ENCODE peak calls at places on chromosome 3, in five cellular contexts. One of them, this sample, is unnamed.

GRCh38 chr3:191330309-191330712 is at the start of gene UTS2B:
- DNase-seq in brain microvascular endothelial cell: peak
- DNase-seq in cardiac fibroblast: peak
- DNase-seq in neural progenitor cell: peak
- DNase-seq in GM06990: peak
- DNase-seq in this sample: peak

GRCh38 chr3:171372694-171373093 is 87.5 kb downstream of the TNIK start:
- DNase-seq in brain microvascular endothelial cell: no peak
- DNase-seq in cardiac fibroblast: no peak
- DNase-seq in neural progenitor cell: no peak
- DNase-seq in GM06990: no peak
- DNase-seq in this sample: no peak

GRCh38 chr3:184337315-184337714 is at the start of gene FAM131A:
- DNase-seq in brain microvascular endothelial cell: no peak
- DNase-seq in cardiac fibroblast: peak
- DNase-seq in neural progenitor cell: no peak
- DNase-seq in GM06990: no peak
- DNase-seq in this sample: no peak

GRCh38 chr3:84783281-84783680 is 175.5 kb upstream of the CADM2 start:
- DNase-seq in brain microvascular endothelial cell: no peak
- DNase-seq in cardiac fibroblast: no peak
- DNase-seq in neural progenitor cell: no peak
- DNase-seq in GM06990: no peak
- DNase-seq in this sample: no peak

GRCh38 chr3:36416660-36417059 is 36.4 kb downstream of the STAC start:
- DNase-seq in brain microvascular endothelial cell: no peak
- DNase-seq in cardiac fibroblast: no peak
- DNase-seq in neural progenitor cell: no peak
- DNase-seq in GM06990: no peak
- DNase-seq in this sample: no peak

GRCh38 chr3:13213490-13213889 is 140.3 kb upstream of the IQSEC1 start:
- DNase-seq in brain microvascular endothelial cell: no peak
- DNase-seq in cardiac fibroblast: no peak
- DNase-seq in neural progenitor cell: no peak
- DNase-seq in GM06990: no peak
- DNase-seq in this sample: no peak

GRCh38 chr3:123096126-123096525 is 29.3 kb downstream of the PDIA5 start:
- DNase-seq in brain microvascular endothelial cell: no peak
- DNase-seq in cardiac fibroblast: no peak
- DNase-seq in neural progenitor cell: no peak
- DNase-seq in GM06990: no peak
- DNase-seq in this sample: no peak

GRCh38 chr3:127964053-127964452 is 49.0 kb downstream of the KBTBD12 start:
- DNase-seq in brain microvascular endothelial cell: no peak
- DNase-seq in cardiac fibroblast: peak
- DNase-seq in neural progenitor cell: no peak
- DNase-seq in GM06990: no peak
- DNase-seq in this sample: no peak

GRCh38 chr3:5095879-5096278 is 26.2 kb upstream of the ARL8B start:
- DNase-seq in brain microvascular endothelial cell: peak
- DNase-seq in cardiac fibroblast: peak
- DNase-seq in neural progenitor cell: peak
- DNase-seq in GM06990: no peak
- DNase-seq in this sample: no peak

GRCh38 chr3:42653303-42653559 is 266 bp upstream of the ZBTB47 start:
- DNase-seq in brain microvascular endothelial cell: no peak
- DNase-seq in cardiac fibroblast: no peak
- DNase-seq in neural progenitor cell: no peak
- DNase-seq in GM06990: no peak
- DNase-seq in this sample: no peak

GRCh38 chr3:182959474-182960350 is 20.6 kb downstream of the DCUN1D1 start:
- DNase-seq in brain microvascular endothelial cell: no peak
- DNase-seq in cardiac fibroblast: no peak
- DNase-seq in neural progenitor cell: peak
- DNase-seq in GM06990: no peak
- DNase-seq in this sample: no peak

GRCh38 chr3:188153498-188153948 is 434 bp upstream of the LPP start:
- DNase-seq in brain microvascular endothelial cell: peak
- DNase-seq in cardiac fibroblast: peak
- DNase-seq in neural progenitor cell: peak
- DNase-seq in GM06990: no peak
- DNase-seq in this sample: peak

GRCh38 chr3:111392911-111393351 is 149.1 kb upstream of the CD96 start:
- DNase-seq in brain microvascular endothelial cell: no peak
- DNase-seq in cardiac fibroblast: no peak
- DNase-seq in neural progenitor cell: no peak
- DNase-seq in GM06990: no peak
- DNase-seq in this sample: no peak

GRCh38 chr3:21310891-21311290 is 440.1 kb downstream of the ZNF385D start:
- DNase-seq in brain microvascular endothelial cell: no peak
- DNase-seq in cardiac fibroblast: no peak
- DNase-seq in neural progenitor cell: no peak
- DNase-seq in GM06990: no peak
- DNase-seq in this sample: no peak

GRCh38 chr3:179324270-179324754 is 1.5 kb downstream of the ZNF639 start:
- DNase-seq in brain microvascular endothelial cell: peak
- DNase-seq in cardiac fibroblast: peak
- DNase-seq in neural progenitor cell: peak
- DNase-seq in GM06990: no peak
- DNase-seq in this sample: no peak

GRCh38 chr3:49180116-49180515 is 8.7 kb downstream of the KLHDC8B start:
- DNase-seq in brain microvascular endothelial cell: no peak
- DNase-seq in cardiac fibroblast: no peak
- DNase-seq in neural progenitor cell: no peak
- DNase-seq in GM06990: no peak
- DNase-seq in this sample: no peak

GRCh38 chr3:124986153-124987143 is 51.9 kb upstream of the MUC13 start:
- DNase-seq in brain microvascular endothelial cell: peak
- DNase-seq in cardiac fibroblast: peak
- DNase-seq in neural progenitor cell: peak
- DNase-seq in GM06990: no peak
- DNase-seq in this sample: peak

GRCh38 chr3:120642368-120642948 is 39.6 kb downstream of the HGD start:
- DNase-seq in brain microvascular endothelial cell: peak
- DNase-seq in cardiac fibroblast: peak
- DNase-seq in neural progenitor cell: no peak
- DNase-seq in GM06990: no peak
- DNase-seq in this sample: peak

GRCh38 chr3:109784852-109785631 is 447.7 kb upstream of the DPPA4 start:
- DNase-seq in brain microvascular endothelial cell: no peak
- DNase-seq in cardiac fibroblast: no peak
- DNase-seq in neural progenitor cell: no peak
- DNase-seq in GM06990: no peak
- DNase-seq in this sample: no peak

GRCh38 chr3:161371441-161372320 is at the start of gene SPTSSB:
- DNase-seq in brain microvascular endothelial cell: peak
- DNase-seq in cardiac fibroblast: peak
- DNase-seq in neural progenitor cell: peak
- DNase-seq in GM06990: peak
- DNase-seq in this sample: no peak

GRCh38 chr3:165874663-165875489 is 37.7 kb upstream of the BCHE start:
- DNase-seq in brain microvascular endothelial cell: no peak
- DNase-seq in cardiac fibroblast: no peak
- DNase-seq in neural progenitor cell: no peak
- DNase-seq in GM06990: no peak
- DNase-seq in this sample: no peak

GRCh38 chr3:174465177-174465576 is 394.0 kb upstream of the NAALADL2 start:
- DNase-seq in brain microvascular endothelial cell: no peak
- DNase-seq in cardiac fibroblast: no peak
- DNase-seq in neural progenitor cell: no peak
- DNase-seq in GM06990: no peak
- DNase-seq in this sample: no peak

GRCh38 chr3:27353221-27353620 is 16.0 kb downstream of the NEK10 start:
- DNase-seq in brain microvascular endothelial cell: no peak
- DNase-seq in cardiac fibroblast: peak
- DNase-seq in neural progenitor cell: no peak
- DNase-seq in GM06990: no peak
- DNase-seq in this sample: no peak

GRCh38 chr3:81307221-81307620 is 454.2 kb downstream of the GBE1 start:
- DNase-seq in brain microvascular endothelial cell: no peak
- DNase-seq in cardiac fibroblast: no peak
- DNase-seq in neural progenitor cell: no peak
- DNase-seq in GM06990: no peak
- DNase-seq in this sample: no peak

GRCh38 chr3:171508676-171509075 is 48.5 kb upstream of the TNIK start:
- DNase-seq in brain microvascular endothelial cell: no peak
- DNase-seq in cardiac fibroblast: no peak
- DNase-seq in neural progenitor cell: no peak
- DNase-seq in GM06990: no peak
- DNase-seq in this sample: no peak

GRCh38 chr3:195129644-195130492 is 141.1 kb downstream of the XXYLT1 start:
- DNase-seq in brain microvascular endothelial cell: peak
- DNase-seq in cardiac fibroblast: peak
- DNase-seq in neural progenitor cell: no peak
- DNase-seq in GM06990: peak
- DNase-seq in this sample: no peak

GRCh38 chr3:145696011-145696410 is 465.0 kb downstream of the PLOD2 start:
- DNase-seq in brain microvascular endothelial cell: no peak
- DNase-seq in cardiac fibroblast: peak
- DNase-seq in neural progenitor cell: no peak
- DNase-seq in GM06990: no peak
- DNase-seq in this sample: no peak

GRCh38 chr3:11601446-11602241 is 42.1 kb downstream of the VGLL4 start:
- DNase-seq in brain microvascular endothelial cell: peak
- DNase-seq in cardiac fibroblast: peak
- DNase-seq in neural progenitor cell: no peak
- DNase-seq in GM06990: peak
- DNase-seq in this sample: no peak

GRCh38 chr3:23162939-23163338 is 40.2 kb upstream of the UBE2E2 start:
- DNase-seq in brain microvascular endothelial cell: no peak
- DNase-seq in cardiac fibroblast: no peak
- DNase-seq in neural progenitor cell: no peak
- DNase-seq in GM06990: peak
- DNase-seq in this sample: no peak

GRCh38 chr3:143786229-143787199 is 61.8 kb downstream of the SLC9A9 start:
- DNase-seq in brain microvascular endothelial cell: peak
- DNase-seq in cardiac fibroblast: peak
- DNase-seq in neural progenitor cell: no peak
- DNase-seq in GM06990: no peak
- DNase-seq in this sample: no peak

GRCh38 chr3:78029775-78030174 is 989.9 kb downstream of the ROBO2 start:
- DNase-seq in brain microvascular endothelial cell: no peak
- DNase-seq in cardiac fibroblast: no peak
- DNase-seq in neural progenitor cell: no peak
- DNase-seq in GM06990: no peak
- DNase-seq in this sample: no peak

GRCh38 chr3:89314454-89314853 is 207.0 kb downstream of the EPHA3 start:
- DNase-seq in brain microvascular endothelial cell: peak
- DNase-seq in cardiac fibroblast: peak
- DNase-seq in neural progenitor cell: peak
- DNase-seq in GM06990: no peak
- DNase-seq in this sample: no peak
- TF ChIP-seq CTCF in brain microvascular endothelial cell: peak
- TF ChIP-seq CTCF in cardiac fibroblast: peak
- TF ChIP-seq CTCF in neural progenitor cell: peak
- TF ChIP-seq CTCF in GM06990: no peak
- TF ChIP-seq CTCF in this sample: peak

DNA sequence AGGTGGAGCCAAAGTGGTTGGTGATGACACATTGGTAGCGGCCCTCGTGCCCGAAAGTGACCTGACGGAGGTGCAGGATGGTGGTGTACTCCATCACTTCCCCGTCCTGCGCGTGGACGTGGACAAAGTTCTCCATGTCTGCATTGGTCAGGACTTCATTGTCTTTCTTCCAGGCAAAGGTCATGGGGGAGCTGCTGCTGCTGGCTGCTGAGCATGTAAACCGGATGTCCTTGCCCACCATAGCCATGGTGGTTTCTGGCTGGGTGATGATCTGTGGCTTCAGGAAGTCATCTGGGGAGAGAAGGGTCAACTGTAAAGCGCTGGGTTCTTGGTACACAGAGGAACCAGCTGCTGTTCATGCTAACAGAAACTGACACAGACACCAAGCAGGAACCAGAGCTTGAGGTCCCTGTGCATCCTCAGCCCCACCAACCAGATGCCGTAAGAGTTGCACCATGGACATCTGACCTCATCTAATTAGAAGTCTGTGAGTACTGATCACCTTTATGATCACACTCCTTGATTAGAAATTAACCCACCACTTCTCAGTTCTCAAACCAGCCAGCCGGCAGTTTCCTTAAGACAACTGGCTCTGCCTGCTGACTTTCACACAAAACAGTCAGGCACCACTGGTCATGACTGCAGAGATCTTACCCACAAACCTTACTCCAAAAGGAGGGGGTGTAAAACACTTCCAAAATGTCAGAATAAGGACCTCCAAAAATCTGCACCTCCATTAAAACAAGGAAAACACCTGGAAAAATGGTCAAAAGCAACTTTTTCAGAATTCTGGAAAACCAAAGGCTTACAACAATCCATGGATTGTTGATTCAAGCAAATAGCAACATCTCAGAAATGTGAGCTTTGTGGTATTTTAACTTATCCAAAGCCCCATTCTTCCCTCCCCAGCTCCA is 114.6 kb downstream of the LRIG1 start:
- DNase-seq in brain microvascular endothelial cell: no peak
- DNase-seq in cardiac fibroblast: no peak
- DNase-seq in neural progenitor cell: no peak
- DNase-seq in GM06990: peak
- DNase-seq in this sample: no peak
- H3K4me3 ChIP-seq in brain microvascular endothelial cell: no peak
- H3K4me3 ChIP-seq in cardiac fibroblast: no peak
- H3K4me3 ChIP-seq in neural progenitor cell: no peak
- H3K4me3 ChIP-seq in GM06990: no peak
- H3K4me3 ChIP-seq in this sample: no peak

GRCh38 chr3:63400259-63400860 is 122.3 kb downstream of the SYNPR start:
- DNase-seq in brain microvascular endothelial cell: peak
- DNase-seq in cardiac fibroblast: peak
- DNase-seq in neural progenitor cell: no peak
- DNase-seq in GM06990: no peak
- DNase-seq in this sample: no peak

DNA sequence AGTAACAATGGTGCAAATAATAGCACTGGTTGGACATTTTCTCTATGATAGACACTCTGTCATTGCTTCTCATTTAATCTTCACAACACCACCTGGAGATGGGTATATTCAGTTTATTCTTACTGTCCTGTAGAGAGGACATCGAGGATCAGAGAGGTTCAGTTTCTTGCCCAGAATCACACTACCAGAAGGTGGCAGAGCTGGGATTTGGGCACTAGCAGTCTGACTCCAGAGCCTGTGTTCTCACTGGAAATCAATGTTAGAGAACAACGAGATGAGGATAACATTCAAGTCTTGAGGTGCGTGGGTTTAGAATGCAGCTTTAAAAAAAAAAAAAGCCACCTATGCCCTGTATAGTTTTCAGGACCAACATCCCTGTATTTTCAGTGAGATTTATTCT is 127.8 kb downstream of the SYNPR start:
- DNase-seq in brain microvascular endothelial cell: no peak
- DNase-seq in cardiac fibroblast: no peak
- DNase-seq in neural progenitor cell: no peak
- DNase-seq in GM06990: no peak
- DNase-seq in this sample: no peak
- TF ChIP-seq CTCF in brain microvascular endothelial cell: peak
- TF ChIP-seq CTCF in cardiac fibroblast: no peak
- TF ChIP-seq CTCF in neural progenitor cell: no peak
- TF ChIP-seq CTCF in GM06990: no peak
- TF ChIP-seq CTCF in this sample: peak

GRCh38 chr3:160224256-160224655 is 966 bp upstream of the C3orf80 start:
- DNase-seq in brain microvascular endothelial cell: no peak
- DNase-seq in cardiac fibroblast: no peak
- DNase-seq in neural progenitor cell: peak
- DNase-seq in GM06990: no peak
- DNase-seq in this sample: no peak
- H3K4me3 ChIP-seq in brain microvascular endothelial cell: no peak
- H3K4me3 ChIP-seq in cardiac fibroblast: no peak
- H3K4me3 ChIP-seq in neural progenitor cell: no peak
- H3K4me3 ChIP-seq in GM06990: no peak
- H3K4me3 ChIP-seq in this sample: no peak

GRCh38 chr3:14549256-14549931 is 9.3 kb upstream of the GRIP2 start:
- DNase-seq in brain microvascular endothelial cell: peak
- DNase-seq in cardiac fibroblast: peak
- DNase-seq in neural progenitor cell: no peak
- DNase-seq in GM06990: no peak
- DNase-seq in this sample: no peak
- TF ChIP-seq CTCF in brain microvascular endothelial cell: peak
- TF ChIP-seq CTCF in cardiac fibroblast: peak
- TF ChIP-seq CTCF in neural progenitor cell: peak
- TF ChIP-seq CTCF in GM06990: peak
- TF ChIP-seq CTCF in this sample: peak

This sample was measured in AG09309.